ENCODE peak calls at places on chromosome 14, in seven cellular contexts. I is mesothelial cell of epicardium, K is neural progenitor cell, V is RWPE2, Y is GM10248, X is Peyer's patch, G is thoracic aorta. Z is an unnamed sample.

GRCh38 chr14:96629082-96629481 is 126.9 kb downstream of the PAPOLA start:
- DNase-seq in I (no peak), K (no peak), X (no peak), V (no peak), Y (no peak), G (no peak), Z (no peak)

GRCh38 chr14:55416866-55417265 is 5.2 kb upstream of the ATG14 start:
- DNase-seq in I (no peak), Y (peak), G (no peak), X (no peak), V (no peak), K (peak), Z (peak)

GRCh38 chr14:64717870-64718269 is 13.6 kb downstream of the PLEKHG3 start:
- DNase-seq in I (no peak), K (no peak), X (peak), G (no peak), Y (no peak), V (peak), Z (no peak)

GRCh38 chr14:63867926-63868921 is 15.4 kb downstream of the SYNE2 start:
- DNase-seq in V (no peak), G (no peak), Y (no peak), I (no peak), X (no peak), K (no peak), Z (peak)

GRCh38 chr14:58663494-58664111 is 25.8 kb downstream of the DACT1 start:
- DNase-seq in I (no peak), X (no peak), G (no peak), V (no peak), Y (no peak), K (no peak), Z (no peak)

GRCh38 chr14:77302926-77303325 is 17.8 kb downstream of the POMT2 start:
- DNase-seq in G (no peak), V (no peak), I (no peak), X (peak), Y (peak), K (no peak), Z (peak)

GRCh38 chr14:79265366-79265765 is 945.9 kb downstream of the DIO2 start:
- DNase-seq in K (no peak), V (no peak), G (no peak), X (no peak), Y (no peak), I (no peak), Z (no peak)

GRCh38 chr14:32358781-32359180 is 29.7 kb downstream of the AKAP6 start:
- DNase-seq in K (peak), Y (no peak), V (no peak), X (no peak), I (no peak), G (no peak), Z (no peak)

GRCh38 chr14:61569783-61570182 is 125.5 kb upstream of the HIF1A start:
- DNase-seq in X (no peak), Y (no peak), K (no peak), G (no peak), V (peak), I (no peak), Z (peak)

GRCh38 chr14:61570188-61570960 is 124.9 kb upstream of the HIF1A start:
- DNase-seq in Y (no peak), V (no peak), I (no peak), K (no peak), G (no peak), X (no peak), Z (peak)

GRCh38 chr14:61567838-61568571 is 127.3 kb upstream of the HIF1A start:
- DNase-seq in Y (peak), X (peak), G (no peak), I (no peak), K (peak), V (no peak), Z (no peak)

GRCh38 chr14:61569308-61569707 is 126.0 kb upstream of the HIF1A start:
- DNase-seq in Y (no peak), K (no peak), I (no peak), X (no peak), G (no peak), V (no peak), Z (no peak)

DNA sequence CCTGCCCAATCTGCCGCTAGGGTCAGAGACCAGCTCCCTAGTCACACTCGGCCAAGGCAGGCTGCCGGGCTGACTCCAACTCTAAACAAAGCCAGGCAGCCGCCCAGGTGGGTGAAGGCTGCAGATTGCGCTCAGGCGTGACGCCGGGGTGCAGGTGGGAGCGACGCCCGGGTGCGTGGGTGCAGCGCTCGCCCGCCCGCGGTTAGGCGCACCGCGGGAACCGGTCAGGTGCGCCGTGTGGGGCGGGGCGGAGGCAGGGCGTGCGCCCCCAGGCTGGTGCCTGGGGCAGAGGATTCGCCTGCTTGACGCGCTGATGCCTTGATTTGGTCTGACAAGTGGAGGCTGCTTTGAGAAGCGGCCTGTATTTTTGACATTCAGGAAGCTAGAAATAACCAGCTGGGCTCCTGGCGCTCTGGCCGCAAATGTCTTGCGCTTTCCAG is 126.7 kb upstream of the HIF1A start:
- DNase-seq in X (peak), G (no peak), K (peak), V (no peak), Y (peak), I (no peak), Z (peak)
- TF ChIP-seq CTCF in X (no peak), G (peak), K (peak), V (no peak), Y (peak), I (no peak), Z (no peak)

GRCh38 chr14:74591394-74591793 is 20.6 kb downstream of the LTBP2 start:
- DNase-seq in G (no peak), V (no peak), I (no peak), X (no peak), K (no peak), Y (no peak), Z (no peak)

GRCh38 chr14:74594021-74594420 is 18.0 kb downstream of the LTBP2 start:
- DNase-seq in X (no peak), Y (no peak), I (no peak), K (no peak), G (no peak), V (no peak), Z (no peak)

GRCh38 chr14:74591899-74592298 is 20.1 kb downstream of the LTBP2 start:
- DNase-seq in G (no peak), Y (no peak), K (no peak), V (no peak), X (no peak), I (no peak), Z (no peak)

GRCh38 chr14:74593241-74593985 is 18.6 kb downstream of the LTBP2 start:
- DNase-seq in X (no peak), K (no peak), G (no peak), V (no peak), I (no peak), Y (no peak), Z (no peak)

DNA sequence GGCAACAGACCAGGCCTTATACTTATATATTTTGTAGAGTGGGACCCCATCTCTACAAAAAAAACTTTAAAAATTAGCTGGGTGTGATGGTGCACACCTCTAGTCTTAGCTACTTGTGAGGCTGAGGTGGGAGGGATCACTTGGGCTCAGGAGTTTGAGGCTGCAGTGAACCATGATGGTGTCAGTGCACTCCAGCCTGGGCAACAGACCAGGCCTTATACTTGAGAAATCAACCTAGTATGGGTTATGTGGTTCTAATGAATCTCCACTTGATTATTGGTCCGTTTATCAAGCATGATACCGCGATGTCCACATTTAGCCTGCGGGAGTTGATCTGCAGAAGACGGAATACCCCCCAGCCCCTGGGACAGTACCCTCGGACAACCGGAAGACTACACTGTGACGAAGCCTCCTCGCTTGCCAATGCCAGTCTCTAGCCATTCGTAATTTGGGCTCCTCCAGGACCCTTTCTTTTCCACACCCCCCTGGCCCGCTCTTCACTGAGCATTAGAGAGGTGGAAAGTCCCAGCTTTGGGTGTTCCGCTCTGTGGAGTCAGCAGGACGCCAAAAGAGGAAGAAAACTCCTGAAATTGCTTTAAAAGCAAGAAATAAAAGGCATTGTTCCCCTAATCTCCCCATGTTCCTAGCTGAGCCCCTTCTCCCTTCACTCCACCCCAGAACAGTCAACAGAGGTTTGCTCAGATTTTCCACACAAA is 19.4 kb downstream of the LTBP2 start:
- DNase-seq in X (no peak), K (no peak), I (no peak), Y (no peak), G (no peak), V (no peak), Z (no peak)
- TF ChIP-seq CTCF in X (no peak), K (no peak), I (no peak), Y (no peak), G (no peak), V (no peak), Z (no peak)

GRCh38 chr14:61321385-61322010 is at the start of gene PRKCH:
- DNase-seq in Y (peak), X (peak), G (no peak), K (peak), I (peak), V (peak), Z (peak)
- TF ChIP-seq CTCF in Y (peak), X (no peak), G (no peak), K (peak), I (no peak), V (peak), Z (no peak)

DNA sequence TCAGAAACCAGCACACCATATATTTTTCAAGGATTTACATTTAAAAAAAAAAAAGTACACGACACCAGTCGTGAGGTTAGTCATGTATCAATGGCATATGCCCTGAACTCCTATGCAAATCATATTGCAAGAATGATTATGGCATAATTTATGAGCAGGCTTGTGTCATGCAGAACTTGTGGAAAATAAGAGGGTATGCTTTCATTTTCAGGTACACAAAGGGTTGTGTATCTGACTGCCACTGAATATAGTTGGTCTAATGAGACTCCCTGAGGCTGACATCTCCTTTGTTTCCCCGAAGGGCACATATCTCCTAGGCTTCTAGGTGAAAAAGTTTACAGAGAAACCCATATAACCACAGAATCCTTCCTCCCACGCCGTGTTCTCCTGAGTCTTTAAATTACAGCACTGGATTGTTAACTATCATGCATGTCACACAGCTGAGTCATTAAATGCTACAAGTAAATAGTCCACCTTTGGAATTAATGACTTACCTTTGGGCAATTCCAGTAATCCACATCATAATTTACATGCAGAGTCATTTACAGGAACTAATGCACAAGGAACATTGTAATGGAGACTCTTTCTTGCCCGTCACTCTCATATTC is 356.7 kb upstream of the DIO2 start:
- DNase-seq in X (no peak), Y (no peak), G (no peak), V (peak), K (no peak), I (no peak), Z (no peak)
- TF ChIP-seq CTCF in X (no peak), Y (no peak), G (no peak), V (no peak), K (no peak), I (no peak), Z (no peak)

GRCh38 chr14:43898709-43899108 is 608.4 kb downstream of the FSCB start:
- DNase-seq in I (no peak), V (no peak), X (no peak), Y (no peak), K (no peak), G (no peak), Z (no peak)
- TF ChIP-seq CTCF in I (no peak), V (peak), X (no peak), Y (no peak), K (peak), G (no peak), Z (no peak)

GRCh38 chr14:101072531-101072930 is 169.0 kb upstream of the RTL1 start:
- DNase-seq in G (no peak), Y (no peak), X (peak), I (no peak), V (peak), K (no peak), Z (no peak)

GRCh38 chr14:101072070-101072469 is 168.5 kb upstream of the RTL1 start:
- DNase-seq in X (peak), I (no peak), K (no peak), Y (no peak), V (no peak), G (no peak), Z (no peak)

GRCh38 chr14:101073598-101073965 is 170.1 kb upstream of the RTL1 start:
- DNase-seq in Y (no peak), I (no peak), K (no peak), V (no peak), G (no peak), X (peak), Z (no peak)

GRCh38 chr14:101074124-101075024 is 170.9 kb upstream of the RTL1 start:
- DNase-seq in K (no peak), Y (no peak), X (peak), G (no peak), V (peak), I (no peak), Z (no peak)

DNA sequence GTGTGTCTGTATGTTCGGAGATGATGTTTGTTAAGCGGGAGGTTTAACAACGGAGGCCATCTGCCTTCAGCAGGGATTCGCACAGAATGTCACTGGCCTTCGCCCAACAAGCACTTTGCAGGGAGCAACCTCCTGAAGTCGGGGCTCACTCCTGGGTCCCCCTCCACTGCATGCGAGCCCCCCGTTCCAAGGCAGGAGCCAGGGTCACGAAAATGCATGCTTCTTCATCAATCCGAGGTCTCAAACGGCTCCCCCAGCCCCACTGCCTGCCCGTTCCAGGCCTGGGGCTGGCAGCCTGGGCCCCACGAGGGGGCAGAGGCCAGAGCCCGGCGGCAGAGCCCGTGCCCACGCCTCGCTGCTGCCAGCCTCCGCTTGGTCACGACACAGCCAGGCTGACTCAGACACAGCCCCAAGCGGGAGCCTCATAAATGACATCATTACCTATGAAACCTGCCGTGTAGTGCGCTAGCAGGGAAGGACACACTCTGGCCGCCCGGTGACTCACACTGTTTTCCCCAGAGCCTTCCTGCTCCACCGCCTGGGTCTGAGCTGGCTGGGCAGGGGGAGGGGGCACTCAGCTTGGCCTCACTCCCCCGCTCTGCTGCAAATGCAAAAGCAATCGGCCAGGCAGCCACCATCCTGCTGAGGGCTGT is 169.5 kb upstream of the RTL1 start:
- DNase-seq in Y (peak), X (peak), G (peak), K (peak), V (peak), I (peak), Z (peak)
- TF ChIP-seq CTCF in Y (no peak), X (no peak), G (no peak), K (no peak), V (peak), I (no peak), Z (no peak)

Z was measured in activated CD8-positive, alpha-beta T cell treated with anti-CD3 and anti-CD28 coated beads for 36 hours.